ENCODE peak calls at places on chromosomes 11 and 22, in six cellular contexts. N is stimulated activated CD4-positive, alpha-beta T cell treated with anti-CD3 and anti-CD28 coated beads, Interleukin-2, amount 100 ng/mL, for 24 hours; K is T follicular helper cell; A is AG04449; O is MCF 10A; C is SK-N-SH. J is an unnamed sample.

GRCh38 chr22:36292823-36293530 is 40.0 kb downstream of the APOL1 start:
- DNase-seq in C (no peak), N (no peak), A (no peak), O (no peak), K (no peak), J (no peak)

GRCh38 chr11:103294516-103294915 is 185.3 kb downstream of the DYNC2H1 start:
- DNase-seq in A (no peak), N (no peak), K (no peak), O (peak), C (no peak), J (no peak)

GRCh38 chr11:8071616-8072581 is 9.1 kb upstream of the TUB start:
- DNase-seq in N (no peak), K (no peak), C (no peak), O (no peak), A (no peak), J (no peak)

GRCh38 chr22:33111491-33111890 is 53.3 kb upstream of the SYN3 start:
- DNase-seq in N (no peak), K (no peak), C (no peak), O (no peak), A (no peak), J (no peak)

GRCh38 chr22:31139866-31140716 is at the start of gene PLA2G3:
- DNase-seq in C (peak), A (no peak), O (peak), K (no peak), N (no peak), J (peak)

GRCh38 chr11:20112291-20113146 is 47.8 kb downstream of the DBX1 start:
- DNase-seq in A (peak), O (peak), N (no peak), C (peak), K (no peak), J (peak)

GRCh38 chr22:44648821-44649566 is 53.0 kb upstream of the PRR5 start:
- DNase-seq in N (no peak), K (no peak), O (no peak), A (peak), C (peak), J (peak)

GRCh38 chr11:37072538-37072937 is 474.5 kb upstream of the RAG2 start:
- DNase-seq in O (no peak), N (no peak), C (no peak), K (no peak), A (no peak), J (no peak)

GRCh38 chr11:88886796-88887195 is 179.0 kb downstream of the GRM5 start:
- DNase-seq in N (peak), C (peak), K (peak), A (no peak), O (peak), J (peak)

GRCh38 chr11:35303596-35304392 is 115.6 kb downstream of the SLC1A2 start:
- DNase-seq in K (no peak), C (no peak), A (no peak), N (no peak), O (peak), J (peak)

GRCh38 chr11:82907376-82907775 is 5.8 kb downstream of the DDIAS start:
- DNase-seq in N (no peak), K (no peak), O (no peak), A (no peak), C (no peak), J (no peak)

GRCh38 chr11:129412501-129412900 is 36.9 kb downstream of the BARX2 start:
- DNase-seq in A (no peak), C (no peak), N (no peak), O (no peak), K (no peak), J (no peak)

J was measured in foreskin fibroblast.